ENCODE peak calls at places on chromosomes 2 and 18, in seven cellular contexts. S is neuronal stem cell, X is mesendoderm, E is H1, I is mesenchymal stem cell, O is H9, Y is trophoblast cell. J is an unnamed sample.
A peak's percentile ranks its signal among the peaks of the same experiment; 100 is the strongest.

GRCh38 chr2:64952896-64953482 is 36.2 kb upstream of the SLC1A4 start:
- DNase-seq in S (no peak), X (no peak), E (no peak), I (peak; percentile 96), O (no peak), Y (no peak), J (peak; percentile 96)

GRCh38 chr2:99425022-99425421 is 64.8 kb downstream of the REV1 start:
- DNase-seq in S (no peak), X (no peak), E (no peak), I (peak; percentile 77), O (no peak), Y (no peak), J (peak; percentile 86)

GRCh38 chr2:236659758-236660150 is 90.1 kb downstream of the ACKR3 start:
- DNase-seq in S (no peak), X (no peak), E (no peak), I (peak; percentile 62), O (no peak), Y (no peak), J (peak; percentile 34)

GRCh38 chr2:119469661-119470297 is 38.1 kb downstream of the TMEM37 start:
- DNase-seq in S (no peak), X (no peak), E (no peak), I (no peak), O (no peak), Y (no peak), J (no peak)

GRCh38 chr18:41389936-41390667 is 564.9 kb upstream of the PIK3C3 start:
- DNase-seq in S (no peak), X (no peak), E (no peak), I (peak; percentile 10), O (no peak), Y (no peak), J (no peak)

GRCh38 chr2:84628486-84628885 is 112.2 kb downstream of the DNAH6 start:
- DNase-seq in S (no peak), X (no peak), E (no peak), I (no peak), O (no peak), Y (peak; percentile 82), J (no peak)

GRCh38 chr2:120180066-120180465 is 43.1 kb downstream of the TMEM185B start:
- DNase-seq in S (no peak), X (peak; percentile 73), E (no peak), I (no peak), O (no peak), Y (no peak), J (no peak)

GRCh38 chr2:64515075-64515474 is 9.1 kb upstream of the AFTPH start:
- DNase-seq in S (no peak), X (no peak), E (no peak), I (no peak), O (no peak), Y (no peak), J (no peak)

GRCh38 chr2:95374916-95375471 is 27.5 kb upstream of the FAHD2A start:
- DNase-seq in S (no peak), X (no peak), E (no peak), I (no peak), O (peak; percentile 19), Y (no peak), J (peak; percentile 36)

GRCh38 chr2:232611559-232612218 is 21.7 kb upstream of the EFHD1 start:
- DNase-seq in S (no peak), X (peak; percentile 61), E (no peak), I (peak; percentile 45), O (peak; percentile 79), Y (peak; percentile 79), J (peak; percentile 54)

GRCh38 chr18:40917096-40917495 is 1037.9 kb upstream of the PIK3C3 start:
- DNase-seq in S (no peak), X (no peak), E (no peak), I (peak; percentile 3), O (no peak), Y (no peak), J (peak; percentile 71)

GRCh38 chr2:73176205-73176880 is 26.0 kb upstream of the NOTO start:
- DNase-seq in S (no peak), X (peak; percentile 37), E (no peak), I (peak; percentile 17), O (peak; percentile 69), Y (peak; percentile 54), J (no peak)

GRCh38 chr2:216696751-216697560 is 1.6 kb upstream of the IGFBP5 start:
- DNase-seq in S (no peak), X (peak; percentile 81), E (no peak), I (peak; percentile 73), O (no peak), Y (peak; percentile 33), J (peak; percentile 71)

GRCh38 chr18:10475633-10476388 is 21.4 kb downstream of the APCDD1 start:
- DNase-seq in S (no peak), X (no peak), E (no peak), I (no peak), O (no peak), Y (no peak), J (no peak)

GRCh38 chr2:235131334-235132305 is 179.8 kb downstream of the SH3BP4 start:
- DNase-seq in S (no peak), X (no peak), E (no peak), I (no peak), O (no peak), Y (peak; percentile 82), J (no peak)

GRCh38 chr18:63823516-63824219 is 48.5 kb downstream of the SERPINB7 start:
- DNase-seq in S (no peak), X (peak; percentile 23), E (no peak), I (peak; percentile 37), O (no peak), Y (peak; percentile 94), J (peak; percentile 77)

GRCh38 chr2:38856165-38856564 is 19.6 kb downstream of the DHX57 start:
- DNase-seq in S (no peak), X (no peak), E (no peak), I (peak; percentile 19), O (no peak), Y (peak; percentile 92), J (peak; percentile 65)

GRCh38 chr2:8671802-8672201 is 10.1 kb upstream of the ID2 start:
- DNase-seq in S (no peak), X (no peak), E (no peak), I (no peak), O (no peak), Y (peak; percentile 18), J (no peak)

GRCh38 chr2:213202006-213202405 is 50.6 kb upstream of the IKZF2 start:
- DNase-seq in S (no peak), X (no peak), E (no peak), I (no peak), O (no peak), Y (no peak), J (no peak)

GRCh38 chr18:31237142-31237541 is 74.5 kb upstream of the DSC1 start:
- DNase-seq in S (no peak), X (no peak), E (no peak), I (no peak), O (no peak), Y (no peak), J (no peak)
- H2BK120ac ChIP-seq in S (no peak overlapping the region), X (no peak overlapping the region), E (no peak overlapping the region), I (no peak overlapping the region), O (no peak overlapping the region), Y (peak overlapping the region; percentile 33), J (no peak overlapping the region)

DNA sequence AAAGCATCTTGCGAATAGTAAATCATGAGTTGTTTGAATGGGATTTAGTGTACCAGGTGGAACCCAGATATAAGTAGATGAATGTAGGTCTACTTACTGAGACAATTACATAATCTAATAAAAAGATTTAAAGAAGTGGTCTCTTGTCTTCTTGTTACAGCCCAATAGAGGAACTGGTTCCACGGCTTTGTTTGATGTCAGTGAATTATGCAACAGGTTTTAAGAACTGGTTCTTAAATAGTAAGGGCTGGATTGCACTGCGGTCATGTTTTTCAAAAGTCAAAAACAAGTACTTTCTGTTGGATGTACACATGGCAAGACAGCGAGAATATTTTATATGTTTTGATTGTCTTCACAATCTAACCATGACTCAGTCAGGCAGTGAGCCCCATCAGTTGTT is 15.4 kb upstream of the SLC9A2 start:
- DNase-seq in S (no peak), X (no peak), E (no peak), I (no peak), O (no peak), Y (peak; percentile 82), J (no peak)
- H2BK120ac ChIP-seq in S (no peak overlapping the region), X (no peak overlapping the region), E (no peak overlapping the region), I (no peak overlapping the region), O (no peak overlapping the region), Y (no peak overlapping the region), J (no peak overlapping the region)

DNA sequence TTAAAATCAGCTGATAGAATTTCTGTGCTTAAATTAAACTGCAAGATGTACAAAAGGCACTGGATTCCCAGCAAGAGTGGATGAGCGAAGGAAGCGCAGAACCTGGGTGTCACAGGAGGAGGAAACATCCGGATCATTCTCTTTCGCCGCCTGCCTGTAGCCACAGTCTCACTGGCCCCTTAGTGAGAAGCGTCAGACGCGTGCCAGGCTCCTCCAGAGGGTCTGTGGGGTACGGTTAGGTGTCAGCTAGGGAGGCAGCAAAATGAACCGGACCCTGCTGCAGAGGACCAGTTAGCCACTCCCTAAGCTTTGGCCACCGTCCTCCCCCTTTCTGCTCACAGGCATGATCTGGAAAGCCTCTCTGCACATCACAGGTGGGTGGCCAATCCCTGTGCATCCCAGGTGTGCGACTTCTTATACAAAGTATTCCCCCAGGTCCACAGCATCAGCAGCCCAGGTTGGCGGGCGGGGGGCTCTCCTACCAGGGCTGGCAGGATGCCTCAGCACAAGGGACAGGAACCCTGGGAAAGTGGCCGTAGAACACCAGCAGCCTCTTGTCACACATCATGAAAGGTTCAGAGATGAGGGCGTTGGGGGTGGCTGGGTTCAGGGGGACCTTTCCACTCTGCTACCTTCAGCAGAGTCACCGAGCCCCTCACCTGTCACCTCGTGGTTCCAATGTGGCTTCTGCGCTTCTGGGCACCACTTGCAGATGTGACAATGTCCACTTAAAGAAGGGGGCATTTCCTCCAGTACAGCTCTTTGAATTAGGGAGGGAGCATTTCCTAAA is 61.1 kb upstream of the SLC66A3 start:
- DNase-seq in S (no peak), X (no peak), E (no peak), I (no peak), O (no peak), Y (no peak), J (no peak)
- H2BK120ac ChIP-seq in S (no peak overlapping the region), X (no peak overlapping the region), E (no peak overlapping the region), I (no peak overlapping the region), O (no peak overlapping the region), Y (no peak overlapping the region), J (no peak overlapping the region)

GRCh38 chr2:31388736-31389135 is 25.8 kb downstream of the XDH start:
- DNase-seq in S (no peak), X (no peak), E (no peak), I (no peak), O (no peak), Y (no peak), J (no peak)

GRCh38 chr2:31384771-31385276 is 29.7 kb downstream of the XDH start:
- DNase-seq in S (no peak), X (peak; percentile 42), E (no peak), I (peak; percentile 76), O (no peak), Y (peak; percentile 78), J (peak; percentile 97)

GRCh38 chr2:31387850-31388249 is 26.7 kb downstream of the XDH start:
- DNase-seq in S (no peak), X (peak; percentile 57), E (no peak), I (no peak), O (peak; percentile 52), Y (peak; percentile 11), J (no peak)

GRCh38 chr2:31386172-31386571 is 28.4 kb downstream of the XDH start:
- DNase-seq in S (no peak), X (no peak), E (no peak), I (no peak), O (no peak), Y (no peak), J (no peak)

DNA sequence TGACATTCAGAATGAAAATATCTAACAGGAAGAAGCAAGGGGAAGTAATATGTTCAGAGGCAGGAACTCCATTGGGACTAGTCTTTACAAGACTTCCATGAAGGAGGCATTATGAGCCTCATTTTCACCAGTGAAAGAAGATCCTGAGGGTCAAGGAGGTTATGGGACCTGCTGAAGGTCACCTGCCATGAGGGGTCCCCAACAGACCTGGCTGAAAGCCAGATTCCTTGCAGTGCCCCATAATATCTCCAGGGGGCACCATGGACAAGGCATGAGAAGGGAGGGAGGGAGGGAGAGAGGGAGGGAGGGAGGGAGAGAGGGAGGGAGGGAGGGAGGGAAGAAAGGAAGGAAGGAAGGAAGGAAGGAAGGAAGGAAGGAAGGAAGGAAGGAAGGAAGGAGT is 27.9 kb downstream of the XDH start:
- DNase-seq in S (peak; percentile 12), X (peak; percentile 73), E (no peak), I (no peak), O (peak; percentile 55), Y (no peak), J (no peak)
- H2BK120ac ChIP-seq in S (no peak overlapping the region), X (no peak overlapping the region), E (no peak overlapping the region), I (no peak overlapping the region), O (no peak overlapping the region), Y (no peak overlapping the region), J (peak overlapping the region; percentile 98)